ENCODE peak calls at places on chromosomes 1 and 21, in seven cellular contexts. One of them, this sample, is unnamed.

GRCh38 chr1:41681331-41682136 is 197.1 kb upstream of the EDN2 start:
- DNase-seq in NB4: no peak
- DNase-seq in AG09309: peak; percentile 28
- DNase-seq in CD4-positive, alpha-beta T cell: no peak
- DNase-seq in activated CD4-positive, alpha-beta T cell treated with anti-CD3 and anti-CD28 coated beads, Interleukin-2, amount 50 U/mL, for 48 hours: no peak
- DNase-seq in AG10803: peak; percentile 79
- DNase-seq in AG04450: no peak
- DNase-seq in this sample: no peak

GRCh38 chr1:27656157-27656893 is 15.7 kb downstream of the IFI6 start:
- DNase-seq in NB4: peak; percentile 81
- DNase-seq in AG09309: no peak
- DNase-seq in CD4-positive, alpha-beta T cell: no peak
- DNase-seq in activated CD4-positive, alpha-beta T cell treated with anti-CD3 and anti-CD28 coated beads, Interleukin-2, amount 50 U/mL, for 48 hours: no peak
- DNase-seq in AG10803: peak; percentile 80
- DNase-seq in AG04450: no peak
- DNase-seq in this sample: peak; percentile 10

GRCh38 chr1:234553241-234554156 is 56.5 kb downstream of the IRF2BP2 start:
- DNase-seq in NB4: no peak
- DNase-seq in AG09309: peak; percentile 86
- DNase-seq in CD4-positive, alpha-beta T cell: no peak
- DNase-seq in activated CD4-positive, alpha-beta T cell treated with anti-CD3 and anti-CD28 coated beads, Interleukin-2, amount 50 U/mL, for 48 hours: no peak
- DNase-seq in AG10803: peak; percentile 95
- DNase-seq in AG04450: no peak
- DNase-seq in this sample: no peak

GRCh38 chr1:243742814-243743213 is 107.2 kb downstream of the AKT3 start:
- DNase-seq in NB4: no peak
- DNase-seq in AG09309: peak; percentile 52
- DNase-seq in CD4-positive, alpha-beta T cell: no peak
- DNase-seq in activated CD4-positive, alpha-beta T cell treated with anti-CD3 and anti-CD28 coated beads, Interleukin-2, amount 50 U/mL, for 48 hours: no peak
- DNase-seq in AG10803: peak; percentile 73
- DNase-seq in AG04450: peak; percentile 45
- DNase-seq in this sample: no peak

GRCh38 chr1:89832481-89833127 is 11.8 kb downstream of the LRRC8D start:
- DNase-seq in NB4: no peak
- DNase-seq in AG09309: no peak
- DNase-seq in CD4-positive, alpha-beta T cell: no peak
- DNase-seq in activated CD4-positive, alpha-beta T cell treated with anti-CD3 and anti-CD28 coated beads, Interleukin-2, amount 50 U/mL, for 48 hours: no peak
- DNase-seq in AG10803: no peak
- DNase-seq in AG04450: no peak
- DNase-seq in this sample: no peak

GRCh38 chr1:94296018-94296417 is 58.6 kb upstream of the ARHGAP29 start:
- DNase-seq in NB4: no peak
- DNase-seq in AG09309: peak; percentile 76
- DNase-seq in CD4-positive, alpha-beta T cell: no peak
- DNase-seq in activated CD4-positive, alpha-beta T cell treated with anti-CD3 and anti-CD28 coated beads, Interleukin-2, amount 50 U/mL, for 48 hours: no peak
- DNase-seq in AG10803: peak; percentile 60
- DNase-seq in AG04450: no peak
- DNase-seq in this sample: no peak

GRCh38 chr1:19533626-19534025 is 48.3 kb upstream of the CAPZB start:
- DNase-seq in NB4: peak; percentile 50
- DNase-seq in AG09309: no peak
- DNase-seq in CD4-positive, alpha-beta T cell: no peak
- DNase-seq in activated CD4-positive, alpha-beta T cell treated with anti-CD3 and anti-CD28 coated beads, Interleukin-2, amount 50 U/mL, for 48 hours: no peak
- DNase-seq in AG10803: no peak
- DNase-seq in AG04450: no peak
- DNase-seq in this sample: no peak

GRCh38 chr1:89986020-89986419 is 8.9 kb upstream of the ZNF326 start:
- DNase-seq in NB4: no peak
- DNase-seq in AG09309: no peak
- DNase-seq in CD4-positive, alpha-beta T cell: no peak
- DNase-seq in activated CD4-positive, alpha-beta T cell treated with anti-CD3 and anti-CD28 coated beads, Interleukin-2, amount 50 U/mL, for 48 hours: no peak
- DNase-seq in AG10803: no peak
- DNase-seq in AG04450: no peak
- DNase-seq in this sample: peak; percentile 46

GRCh38 chr1:150477320-150477719 is 9.9 kb upstream of the TARS2 start:
- DNase-seq in NB4: no peak
- DNase-seq in AG09309: no peak
- DNase-seq in CD4-positive, alpha-beta T cell: no peak
- DNase-seq in activated CD4-positive, alpha-beta T cell treated with anti-CD3 and anti-CD28 coated beads, Interleukin-2, amount 50 U/mL, for 48 hours: no peak
- DNase-seq in AG10803: no peak
- DNase-seq in AG04450: no peak
- DNase-seq in this sample: no peak

GRCh38 chr21:21714396-21714795 is 716.2 kb downstream of the NCAM2 start:
- DNase-seq in NB4: no peak
- DNase-seq in AG09309: no peak
- DNase-seq in CD4-positive, alpha-beta T cell: no peak
- DNase-seq in activated CD4-positive, alpha-beta T cell treated with anti-CD3 and anti-CD28 coated beads, Interleukin-2, amount 50 U/mL, for 48 hours: no peak
- DNase-seq in AG10803: peak; percentile 92
- DNase-seq in AG04450: peak; percentile 24
- DNase-seq in this sample: no peak

GRCh38 chr1:223628858-223629257 is 36.6 kb downstream of the CAPN8 start:
- DNase-seq in NB4: no peak
- DNase-seq in AG09309: no peak
- DNase-seq in CD4-positive, alpha-beta T cell: no peak
- DNase-seq in activated CD4-positive, alpha-beta T cell treated with anti-CD3 and anti-CD28 coated beads, Interleukin-2, amount 50 U/mL, for 48 hours: no peak
- DNase-seq in AG10803: no peak
- DNase-seq in AG04450: no peak
- DNase-seq in this sample: no peak

GRCh38 chr1:38015978-38016640 is 3.6 kb downstream of the UTP11 start:
- DNase-seq in NB4: no peak
- DNase-seq in AG09309: no peak
- DNase-seq in CD4-positive, alpha-beta T cell: no peak
- DNase-seq in activated CD4-positive, alpha-beta T cell treated with anti-CD3 and anti-CD28 coated beads, Interleukin-2, amount 50 U/mL, for 48 hours: no peak
- DNase-seq in AG10803: no peak
- DNase-seq in AG04450: no peak
- DNase-seq in this sample: no peak

GRCh38 chr21:34029724-34030528 is 43.5 kb upstream of the MRPS6 start:
- DNase-seq in NB4: peak; percentile 33
- DNase-seq in AG09309: no peak
- DNase-seq in CD4-positive, alpha-beta T cell: no peak
- DNase-seq in activated CD4-positive, alpha-beta T cell treated with anti-CD3 and anti-CD28 coated beads, Interleukin-2, amount 50 U/mL, for 48 hours: peak; percentile 59
- DNase-seq in AG10803: peak; percentile 68
- DNase-seq in AG04450: peak; percentile 16
- DNase-seq in this sample: no peak

GRCh38 chr1:41587791-41588190 is 103.3 kb upstream of the EDN2 start:
- DNase-seq in NB4: no peak
- DNase-seq in AG09309: no peak
- DNase-seq in CD4-positive, alpha-beta T cell: no peak
- DNase-seq in activated CD4-positive, alpha-beta T cell treated with anti-CD3 and anti-CD28 coated beads, Interleukin-2, amount 50 U/mL, for 48 hours: no peak
- DNase-seq in AG10803: no peak
- DNase-seq in AG04450: no peak
- DNase-seq in this sample: no peak

GRCh38 chr1:174734270-174734669 is 265.5 kb upstream of the CACYBP start:
- DNase-seq in NB4: no peak
- DNase-seq in AG09309: no peak
- DNase-seq in CD4-positive, alpha-beta T cell: no peak
- DNase-seq in activated CD4-positive, alpha-beta T cell treated with anti-CD3 and anti-CD28 coated beads, Interleukin-2, amount 50 U/mL, for 48 hours: no peak
- DNase-seq in AG10803: no peak
- DNase-seq in AG04450: no peak
- DNase-seq in this sample: no peak

GRCh38 chr1:202578565-202578964 is 131.7 kb downstream of the SYT2 start:
- DNase-seq in NB4: no peak
- DNase-seq in AG09309: no peak
- DNase-seq in CD4-positive, alpha-beta T cell: no peak
- DNase-seq in activated CD4-positive, alpha-beta T cell treated with anti-CD3 and anti-CD28 coated beads, Interleukin-2, amount 50 U/mL, for 48 hours: no peak
- DNase-seq in AG10803: peak; percentile 85
- DNase-seq in AG04450: no peak
- DNase-seq in this sample: no peak

GRCh38 chr21:26833460-26833939 is 11.7 kb downstream of the ADAMTS1 start:
- DNase-seq in NB4: no peak
- DNase-seq in AG09309: no peak
- DNase-seq in CD4-positive, alpha-beta T cell: no peak
- DNase-seq in activated CD4-positive, alpha-beta T cell treated with anti-CD3 and anti-CD28 coated beads, Interleukin-2, amount 50 U/mL, for 48 hours: no peak
- DNase-seq in AG10803: no peak
- DNase-seq in AG04450: no peak
- DNase-seq in this sample: no peak

GRCh38 chr1:22673486-22674409 is 20.7 kb downstream of the C1QB start:
- DNase-seq in NB4: peak; percentile 38
- DNase-seq in AG09309: peak; percentile 28
- DNase-seq in CD4-positive, alpha-beta T cell: no peak
- DNase-seq in activated CD4-positive, alpha-beta T cell treated with anti-CD3 and anti-CD28 coated beads, Interleukin-2, amount 50 U/mL, for 48 hours: peak; percentile 57
- DNase-seq in AG10803: peak; percentile 58
- DNase-seq in AG04450: peak; percentile 39
- DNase-seq in this sample: peak; percentile 30

This sample was measured in NCI-H345.